ENCODE peak calls at places on chromosome 20, in six cellular contexts. I is heart left ventricle; O is kidney; C is stomach; F is effector memory CD4-positive, alpha-beta T cell; T is heart right ventricle. A is an unnamed sample. For H3K4me1, the result is how much of the 10 kb centered on the place peaks cover.

GRCh38 chr20:7912551-7912950 is 27.7 kb downstream of the HAO1 start:
- DNase-seq in I (no peak), O (no peak), C (no peak), F (no peak), T (no peak), A (no peak)

GRCh38 chr20:7248392-7248992 is 481.0 kb downstream of the BMP2 start:
- DNase-seq in I (no peak), O (no peak), C (no peak), F (no peak), T (no peak), A (peak)

GRCh38 chr20:35271904-35272303 is 6.0 kb downstream of the MMP24OS start:
- DNase-seq in I (no peak), O (no peak), C (no peak), F (no peak), T (no peak), A (no peak)

GRCh38 chr20:38752029-38752428 is 3.8 kb downstream of the ACTR5 start:
- DNase-seq in I (no peak), O (no peak), C (no peak), F (no peak), T (no peak), A (no peak)

GRCh38 chr20:19934792-19935491 is 82.2 kb upstream of the NAA20 start:
- DNase-seq in I (no peak), O (no peak), C (peak), F (no peak), T (peak), A (peak)

GRCh38 chr20:6081236-6081635 is 27.4 kb upstream of the LRRN4 start:
- DNase-seq in I (no peak), O (no peak), C (no peak), F (no peak), T (no peak), A (no peak)

GRCh38 chr20:2946988-2947961 is 74.0 kb downstream of the PTPRA start:
- DNase-seq in I (no peak), O (no peak), C (no peak), F (no peak), T (no peak), A (peak)

GRCh38 chr20:48286571-48287551 is 501.6 kb upstream of the SULF2 start:
- DNase-seq in I (no peak), O (no peak), C (no peak), F (no peak), T (no peak), A (no peak)

GRCh38 chr20:10541668-10542411 is 106.7 kb downstream of the SLX4IP start:
- DNase-seq in I (no peak), O (no peak), C (no peak), F (no peak), T (no peak), A (no peak)

GRCh38 chr20:54086444-54087134 is 16.2 kb upstream of the BCAS1 start:
- DNase-seq in I (no peak), O (no peak), C (no peak), F (no peak), T (no peak), A (no peak)

GRCh38 chr20:34622821-34623451 is 54.0 kb downstream of the PIGU start:
- DNase-seq in I (no peak), O (no peak), C (no peak), F (no peak), T (no peak), A (no peak)

GRCh38 chr20:45095753-45096371 is 5.1 kb downstream of the KCNS1 start:
- DNase-seq in I (no peak), O (no peak), C (peak), F (peak), T (no peak), A (peak)

GRCh38 chr20:53547664-53548239 is 45.9 kb downstream of the ZNF217 start:
- DNase-seq in I (no peak), O (no peak), C (peak), F (no peak), T (no peak), A (peak)

DNA sequence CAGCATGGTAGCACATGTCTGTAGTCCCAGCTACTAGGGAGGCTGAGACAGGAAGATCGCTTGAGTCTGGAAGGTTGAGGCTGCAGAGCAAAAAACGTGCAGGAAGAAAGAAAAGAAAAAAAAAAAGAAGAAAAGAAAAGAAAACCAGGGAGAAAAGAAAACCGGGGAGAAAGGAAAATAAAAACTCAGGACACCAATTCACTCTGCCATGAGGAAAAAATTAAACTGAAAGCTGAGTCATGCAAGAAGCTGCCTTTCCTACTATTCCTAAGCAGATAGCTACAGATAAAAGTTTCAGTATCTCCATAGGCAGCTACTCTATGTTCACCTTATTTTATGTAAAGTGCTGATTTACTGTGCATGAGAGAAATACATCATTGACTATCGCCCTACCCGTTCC is 10.5 kb downstream of the PTGIS start:
- DNase-seq in I (no peak), O (no peak), C (no peak), F (no peak), T (no peak), A (no peak)
- H3K27ac ChIP-seq in I (peak), O (no peak), C (peak), F (no peak), T (peak), A (no peak)

GRCh38 chr20:50589548-50590347 is 79.6 kb downstream of the PTPN1 start:
- DNase-seq in I (no peak), O (peak), C (no peak), F (no peak), T (no peak), A (no peak)

GRCh38 chr20:50590348-50590664 is 80.1 kb downstream of the PTPN1 start:
- DNase-seq in I (no peak), O (peak), C (no peak), F (no peak), T (no peak), A (peak)

GRCh38 chr20:50593005-50593335 is 82.8 kb downstream of the PTPN1 start:
- DNase-seq in I (peak), O (peak), C (no peak), F (no peak), T (no peak), A (no peak)

GRCh38 chr20:50592282-50593004 is 82.3 kb downstream of the PTPN1 start:
- DNase-seq in I (peak), O (peak), C (peak), F (no peak), T (peak), A (peak)

GRCh38 chr20:50591233-50591852 is 81.2 kb downstream of the PTPN1 start:
- DNase-seq in I (no peak), O (no peak), C (no peak), F (no peak), T (no peak), A (no peak)
- H3K4me1 ChIP-seq in I (under half), O (under half), C (under half), F (under half), T (under half), A (under half)

GRCh38 chr20:63828545-63828944 is 2.5 kb downstream of the ZBTB46 start:
- DNase-seq in I (no peak), O (no peak), C (no peak), F (no peak), T (no peak), A (peak)
- H3K27ac ChIP-seq in I (peak), O (peak), C (peak), F (no peak), T (peak), A (peak)

GRCh38 chr20:62557425-62557824 is 81.6 kb upstream of the GATA5 start:
- DNase-seq in I (no peak), O (no peak), C (no peak), F (no peak), T (no peak), A (no peak)

GRCh38 chr20:62560162-62560561 is 82.1 kb upstream of the SLCO4A1 start:
- DNase-seq in I (no peak), O (no peak), C (no peak), F (no peak), T (no peak), A (no peak)

GRCh38 chr20:62555642-62556420 is 80.0 kb upstream of the GATA5 start:
- DNase-seq in I (no peak), O (no peak), C (no peak), F (no peak), T (no peak), A (no peak)

GRCh38 chr20:62558779-62559178 is 83.0 kb upstream of the GATA5 start:
- DNase-seq in I (peak), O (no peak), C (no peak), F (no peak), T (peak), A (no peak)

GRCh38 chr20:62557999-62558408 is 82.2 kb upstream of the GATA5 start:
- DNase-seq in I (no peak), O (no peak), C (no peak), F (no peak), T (no peak), A (no peak)
- H3K4me1 ChIP-seq in I (under half), O (under half), C (under half), F (under half), T (under half), A (under half)

GRCh38 chr20:57936636-57937310 is 227.0 kb upstream of the PMEPA1 start:
- DNase-seq in I (no peak), O (no peak), C (no peak), F (no peak), T (no peak), A (no peak)
- H3K27ac ChIP-seq in I (no peak), O (no peak), C (no peak), F (no peak), T (no peak), A (no peak)

DNA sequence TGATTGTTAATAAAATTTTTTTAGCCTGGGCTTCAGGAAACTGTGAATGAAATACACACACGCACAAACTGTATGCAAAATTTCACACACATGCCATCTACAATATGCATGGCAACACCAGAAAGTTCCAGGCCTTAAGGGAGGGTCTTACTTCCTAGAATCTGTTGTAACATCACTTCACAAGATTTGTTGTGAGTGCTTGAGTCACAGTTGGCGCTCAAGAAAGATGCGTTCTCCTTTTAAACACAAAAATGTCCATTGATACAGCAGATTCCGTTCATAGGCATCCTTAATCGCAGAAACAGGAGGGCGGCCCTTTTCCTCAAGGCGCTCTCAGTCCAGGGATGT is 484 bp upstream of the RTF2 start:
- DNase-seq in I (no peak), O (no peak), C (no peak), F (no peak), T (no peak), A (no peak)
- H3K4me1 ChIP-seq in I (under half), O (under half), C (under half), F (under half), T (under half), A (under half)

GRCh38 chr20:63742381-63743024 is 2.9 kb downstream of the SLC2A4RG start:
- DNase-seq in I (peak), O (peak), C (no peak), F (no peak), T (no peak), A (no peak)

GRCh38 chr20:63740501-63741353 is 1.2 kb downstream of the SLC2A4RG start:
- DNase-seq in I (peak), O (peak), C (peak), F (no peak), T (peak), A (peak)

GRCh38 chr20:63741676-63742380 is 2.3 kb downstream of the SLC2A4RG start:
- DNase-seq in I (peak), O (peak), C (no peak), F (no peak), T (no peak), A (no peak)

GRCh38 chr20:63740070-63740500 is 509 bp downstream of the SLC2A4RG start:
- DNase-seq in I (peak), O (peak), C (no peak), F (peak), T (peak), A (peak)

DNA sequence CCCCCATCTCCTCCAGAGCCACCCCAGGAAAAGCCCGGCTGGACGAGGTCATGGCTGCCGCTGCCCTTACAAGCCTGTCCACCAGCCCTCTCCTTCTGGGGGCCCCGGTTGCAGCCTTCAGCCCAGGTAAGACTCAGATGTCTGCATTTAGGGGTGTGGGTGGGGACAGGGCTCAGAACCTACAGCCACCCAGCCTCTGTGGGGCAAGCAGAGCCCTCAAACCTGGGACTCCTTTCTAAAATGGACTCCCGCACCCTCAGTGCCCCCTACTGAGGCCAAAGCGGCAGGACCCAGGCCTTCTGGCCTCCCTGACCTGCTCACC is 1.7 kb downstream of the SLC2A4RG start:
- DNase-seq in I (no peak), O (no peak), C (no peak), F (no peak), T (no peak), A (no peak)
- H3K27ac ChIP-seq in I (peak), O (peak), C (peak), F (peak), T (peak), A (peak)

GRCh38 chr20:32575805-32576204 is 9.3 kb downstream of the NOL4L start:
- DNase-seq in I (no peak), O (no peak), C (no peak), F (no peak), T (no peak), A (no peak)
- H3K4me1 ChIP-seq in I (under half), O (under half), C (under half), F (half or more), T (under half), A (under half)

GRCh38 chr20:41063442-41063841 is 34.8 kb downstream of the TOP1 start:
- DNase-seq in I (no peak), O (no peak), C (no peak), F (no peak), T (no peak), A (no peak)
- H3K27ac ChIP-seq in I (no peak), O (no peak), C (no peak), F (no peak), T (no peak), A (no peak)

GRCh38 chr20:24892522-24892921 is 56.5 kb upstream of the CST7 start:
- DNase-seq in I (no peak), O (no peak), C (no peak), F (no peak), T (no peak), A (no peak)
- H3K4me1 ChIP-seq in I (under half), O (under half), C (under half), F (under half), T (under half), A (under half)